ENCODE peak calls at places on chromosome 22, in four cellular contexts. Y, S, P and W are unnamed samples.
A peak's percentile ranks its signal among the peaks of the same experiment; 100 is the strongest.

GRCh38 chr22:20008221-20008995 is 8.2 kb downstream of the ARVCF start:
- DNase-seq in Y (no peak), S (no peak), P (no peak), W (no peak)

GRCh38 chr22:47316020-47316419 is 553.6 kb downstream of the TBC1D22A start:
- DNase-seq in Y (no peak), S (no peak), P (no peak), W (no peak)

GRCh38 chr22:19242699-19243098 is 48.8 kb downstream of the CLTCL1 start:
- DNase-seq in Y (peak; percentile 79), S (no peak), P (no peak), W (no peak)

GRCh38 chr22:46057762-46058420 is 80.9 kb upstream of the WNT7B start:
- DNase-seq in Y (no peak), S (peak; percentile 56), P (no peak), W (peak; percentile 80)

GRCh38 chr22:30193031-30193794 is 53.3 kb downstream of the LIF start:
- DNase-seq in Y (no peak), S (no peak), P (no peak), W (no peak)

GRCh38 chr22:48316245-48316875 is 1511.3 kb downstream of the BRD1 start:
- DNase-seq in Y (no peak), S (no peak), P (no peak), W (no peak)

GRCh38 chr22:30182365-30182764 is 64.2 kb downstream of the LIF start:
- DNase-seq in Y (no peak), S (no peak), P (no peak), W (no peak)

GRCh38 chr22:19760652-19761002 is at the start of gene TBX1:
- DNase-seq in Y (no peak), S (no peak), P (no peak), W (no peak)

GRCh38 chr22:46754110-46754799 is 8.2 kb upstream of the TBC1D22A start:
- DNase-seq in Y (peak; percentile 60), S (no peak), P (peak; percentile 79), W (no peak)

GRCh38 chr22:45397806-45398205 is 15.6 kb downstream of the SMC1B start:
- DNase-seq in Y (no peak), S (no peak), P (no peak), W (no peak)

GRCh38 chr22:19051381-19051780 is 70.8 kb downstream of the DGCR2 start:
- DNase-seq in Y (no peak), S (no peak), P (no peak), W (no peak)

GRCh38 chr22:30185129-30185528 is 61.4 kb downstream of the LIF start:
- DNase-seq in Y (no peak), S (no peak), P (no peak), W (no peak)

GRCh38 chr22:27771637-27772369 is 29.8 kb downstream of the MN1 start:
- DNase-seq in Y (no peak), S (no peak), P (no peak), W (no peak)

GRCh38 chr22:48749555-48750227 is 1078.0 kb downstream of the BRD1 start:
- DNase-seq in Y (no peak), S (no peak), P (no peak), W (no peak)

GRCh38 chr22:32158712-32159533 is at the start of gene C22orf42:
- DNase-seq in Y (no peak), S (no peak), P (no peak), W (no peak)

GRCh38 chr22:22076937-22077703 is 94.5 kb upstream of the TOP3B start:
- DNase-seq in Y (no peak), S (no peak), P (no peak), W (no peak)

GRCh38 chr22:49765951-49766350 is 61.7 kb downstream of the BRD1 start:
- DNase-seq in Y (no peak), S (no peak), P (no peak), W (no peak)

GRCh38 chr22:29751139-29751538 is 15.7 kb downstream of the ZMAT5 start:
- DNase-seq in Y (peak; percentile 92), S (no peak), P (no peak), W (no peak)

GRCh38 chr22:45516923-45517675 is 14.4 kb downstream of the FBLN1 start:
- DNase-seq in Y (no peak), S (no peak), P (no peak), W (no peak)

GRCh38 chr22:32396255-32396654 is 15.8 kb downstream of the RTCB start:
- DNase-seq in Y (no peak), S (no peak), P (no peak), W (no peak)

GRCh38 chr22:37183432-37184379 is 4.3 kb downstream of the C1QTNF6 start:
- DNase-seq in Y (no peak), S (no peak), P (no peak), W (no peak)

GRCh38 chr22:37186228-37186996 is 1.6 kb downstream of the C1QTNF6 start:
- DNase-seq in Y (peak; percentile 38), S (peak; percentile 55), P (peak; percentile 86), W (peak; percentile 71)

GRCh38 chr22:37184380-37184755 is 3.7 kb downstream of the C1QTNF6 start:
- DNase-seq in Y (no peak), S (no peak), P (no peak), W (no peak)

GRCh38 chr22:37185646-37186227 is 2.3 kb downstream of the C1QTNF6 start:
- DNase-seq in Y (no peak), S (no peak), P (no peak), W (no peak)

GRCh38 chr22:37184816-37185541 is 3.1 kb downstream of the C1QTNF6 start:
- DNase-seq in Y (no peak), S (no peak), P (no peak), W (no peak)
- TF ChIP-seq SPI1 in Y (no peak), S (no peak), P (no peak), W (no peak)

GRCh38 chr22:24216541-24217209 is 28.2 kb downstream of the GGT5 start:
- DNase-seq in Y (no peak), S (peak; percentile 7), P (no peak), W (no peak)
- TF ChIP-seq SPI1 in Y (no peak), S (peak; percentile 4), P (no peak), W (no peak)

GRCh38 chr22:25839755-25840154 is 97.8 kb downstream of the MYO18B start:
- DNase-seq in Y (no peak), S (no peak), P (no peak), W (no peak)

GRCh38 chr22:25843660-25844275 is 101.8 kb downstream of the MYO18B start:
- DNase-seq in Y (no peak), S (no peak), P (no peak), W (no peak)

GRCh38 chr22:25840162-25840561 is 98.2 kb downstream of the MYO18B start:
- DNase-seq in Y (no peak), S (no peak), P (no peak), W (no peak)

GRCh38 chr22:25840883-25841282 is 98.9 kb downstream of the MYO18B start:
- DNase-seq in Y (no peak), S (no peak), P (no peak), W (no peak)

DNA sequence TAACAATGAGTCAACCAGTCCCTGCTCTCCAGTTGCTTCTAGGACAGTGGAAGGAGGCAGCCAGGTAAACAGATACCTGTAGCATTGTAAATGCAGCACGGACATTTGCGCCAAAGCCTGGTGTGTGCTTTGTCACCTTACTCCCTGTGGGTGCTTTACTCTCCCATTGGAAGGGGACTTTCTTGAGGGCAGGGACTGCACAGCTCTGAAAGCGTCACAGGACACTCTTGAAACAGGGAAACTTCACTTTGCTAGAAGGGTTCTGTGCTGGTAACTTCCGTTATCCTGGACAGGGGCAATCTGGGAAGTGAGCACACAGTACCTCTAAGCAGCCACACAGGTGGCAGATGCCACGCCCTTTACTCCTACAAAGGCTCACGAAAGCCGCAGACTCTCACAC is 99.8 kb downstream of the MYO18B start:
- DNase-seq in Y (no peak), S (no peak), P (no peak), W (no peak)
- TF ChIP-seq SPI1 in Y (no peak), S (no peak), P (no peak), W (no peak)

GRCh38 chr22:36765131-36765942 is 10.6 kb downstream of the IFT27 start:
- DNase-seq in Y (no peak), S (no peak), P (no peak), W (no peak)
- TF ChIP-seq SPI1 in Y (no peak), S (no peak), P (no peak), W (no peak)

GRCh38 chr22:23911318-23911980 is 17.3 kb downstream of the MIF start:
- DNase-seq in Y (no peak), S (no peak), P (no peak), W (no peak)
- TF ChIP-seq SPI1 in Y (no peak), S (no peak), P (no peak), W (no peak)

GRCh38 chr22:44212936-44213335 is 32.2 kb downstream of the PARVG start:
- DNase-seq in Y (no peak), S (no peak), P (peak; percentile 0), W (no peak)

GRCh38 chr22:44215287-44215686 is 34.6 kb downstream of the PARVG start:
- DNase-seq in Y (no peak), S (no peak), P (no peak), W (no peak)

GRCh38 chr22:44213489-44214043 is 32.8 kb downstream of the PARVG start:
- DNase-seq in Y (no peak), S (no peak), P (no peak), W (no peak)

GRCh38 chr22:44214764-44215163 is 34.0 kb downstream of the PARVG start:
- DNase-seq in Y (no peak), S (no peak), P (no peak), W (no peak)

GRCh38 chr22:44214187-44214586 is 33.5 kb downstream of the PARVG start:
- DNase-seq in Y (no peak), S (no peak), P (no peak), W (no peak)
- TF ChIP-seq SPI1 in Y (no peak), S (no peak), P (no peak), W (no peak)

DNA sequence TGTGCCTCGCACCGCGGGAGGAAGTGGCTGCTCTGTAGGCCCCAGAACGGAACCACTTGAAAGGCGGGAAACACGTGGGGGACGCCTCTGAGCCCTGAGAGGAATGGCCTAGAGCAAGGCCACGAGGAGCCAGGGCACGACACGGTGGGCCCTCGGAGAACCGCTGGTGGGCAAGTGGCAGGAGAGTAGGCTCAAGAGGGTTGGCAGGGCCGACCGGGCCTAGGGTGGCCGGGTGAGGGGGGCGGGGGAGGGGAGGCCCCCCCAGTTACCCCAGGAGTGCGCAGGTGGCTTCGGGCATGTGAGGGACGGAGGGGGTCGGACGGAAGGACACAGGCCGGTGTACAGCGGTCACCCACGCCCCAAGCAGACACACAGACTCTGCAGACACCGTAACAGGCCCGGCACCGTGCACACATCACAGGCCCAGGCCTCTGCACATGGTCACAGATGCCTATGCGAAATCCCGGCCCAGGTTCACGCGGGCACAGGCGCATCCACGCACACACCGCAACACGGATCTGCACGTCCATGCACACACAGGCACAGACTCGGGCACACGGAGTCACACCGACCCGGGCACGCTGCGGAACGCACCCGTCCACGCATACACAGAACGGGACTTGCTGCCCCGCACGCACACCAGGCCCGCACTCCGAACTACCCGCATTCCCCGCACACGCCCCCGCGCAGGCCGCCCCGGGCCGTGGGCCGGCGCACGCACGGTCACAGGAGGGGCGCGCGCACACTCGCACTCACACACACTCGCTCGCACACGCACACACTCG is at the start of gene MGAT3:
- DNase-seq in Y (no peak), S (no peak), P (no peak), W (no peak)
- TF ChIP-seq SPI1 in Y (no peak), S (no peak), P (no peak), W (no peak)